ENCODE peak calls at places on chromosomes 16 and 17, in five cellular contexts. Y is colonic mucosa, Z is heart left ventricle, W is GM13977, H is BE2C. M is an unnamed sample.

GRCh38 chr16:8621572-8622314 is at the start of gene METTL22:
- DNase-seq in W (peak; percentile 99), Z (peak; percentile 94), Y (peak; percentile 92), H (peak; percentile 97), M (peak; percentile 88)

GRCh38 chr17:72406501-72406900 is 285.7 kb downstream of the SOX9 start:
- DNase-seq in Z (no peak), W (no peak), H (no peak), Y (peak; percentile 16), M (no peak)

GRCh38 chr17:34692932-34693331 is 113.5 kb downstream of the TMEM132E start:
- DNase-seq in W (no peak), H (no peak), Z (no peak), Y (no peak), M (no peak)

GRCh38 chr16:29310852-29311314 is 95.6 kb downstream of the NPIPB11 start:
- DNase-seq in W (no peak), Z (peak; percentile 34), Y (no peak), H (no peak), M (no peak)

GRCh38 chr16:51267676-51268075 is 116.6 kb upstream of the SALL1 start:
- DNase-seq in Y (no peak), W (no peak), H (no peak), Z (no peak), M (no peak)

GRCh38 chr16:14489460-14489859 is 140.6 kb downstream of the PARN start:
- DNase-seq in Z (peak; percentile 25), Y (no peak), W (no peak), H (peak; percentile 54), M (no peak)

GRCh38 chr17:72187544-72187943 is 66.7 kb downstream of the SOX9 start:
- DNase-seq in W (no peak), Z (peak; percentile 76), Y (peak; percentile 60), H (no peak), M (no peak)

GRCh38 chr16:2856686-2857450 is 1.1 kb downstream of the PRSS22 start:
- DNase-seq in Z (no peak), H (no peak), Y (no peak), W (no peak), M (no peak)

GRCh38 chr16:60204221-60204620 is 1470.1 kb upstream of the GOT2 start:
- DNase-seq in Y (no peak), Z (no peak), W (no peak), H (no peak), M (no peak)

GRCh38 chr16:11107781-11108465 is 148.1 kb downstream of the SOCS1 start:
- DNase-seq in Y (no peak), Z (no peak), W (no peak), H (no peak), M (no peak)
- TF ChIP-seq CTCF in Y (no peak), Z (no peak), W (no peak), H (no peak), M (no peak)

DNA sequence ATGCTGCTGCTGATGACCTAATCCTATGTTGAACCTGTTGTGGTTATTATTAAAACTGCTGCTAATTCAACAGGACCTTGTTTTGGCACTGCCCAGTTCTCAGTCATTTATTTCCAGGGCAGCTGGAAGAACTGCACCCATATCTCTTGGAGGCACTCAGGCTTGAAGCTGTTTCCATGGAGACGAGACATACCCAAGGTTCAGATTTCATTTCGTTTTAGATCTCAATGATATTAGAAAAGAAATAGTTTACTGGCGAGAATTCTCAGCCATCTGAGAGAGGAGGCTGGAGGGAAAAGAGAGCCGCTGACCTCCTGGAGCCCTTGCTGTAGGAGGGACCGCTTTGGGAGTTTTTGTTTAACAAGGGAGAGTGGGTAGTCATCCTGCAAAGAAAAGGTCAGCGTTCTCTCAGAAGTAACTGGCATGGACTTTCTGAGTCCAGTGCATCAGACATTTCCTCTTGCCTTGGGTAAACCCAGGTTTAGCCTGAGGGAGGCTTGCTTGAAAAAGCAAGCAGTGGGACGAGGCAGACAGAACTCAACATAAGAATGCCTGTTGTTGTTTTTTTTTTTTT is 75.4 kb downstream of the YPEL2 start:
- DNase-seq in Y (no peak), Z (no peak), W (no peak), H (peak; percentile 71), M (no peak)
- TF ChIP-seq CTCF in Y (no peak), Z (no peak), W (no peak), H (no peak), M (no peak)

GRCh38 chr17:78558181-78558850 is 18.9 kb downstream of the DNAH17 start:
- DNase-seq in Y (no peak), Z (no peak), H (no peak), W (no peak), M (no peak)

GRCh38 chr17:78560731-78561130 is 16.5 kb downstream of the DNAH17 start:
- DNase-seq in W (no peak), H (no peak), Z (no peak), Y (no peak), M (no peak)

GRCh38 chr17:78559024-78559423 is 18.2 kb downstream of the DNAH17 start:
- DNase-seq in Y (no peak), W (no peak), Z (no peak), H (no peak), M (no peak)

GRCh38 chr17:78561166-78561565 is 16.0 kb downstream of the DNAH17 start:
- DNase-seq in Y (no peak), H (no peak), Z (no peak), W (no peak), M (no peak)

GRCh38 chr17:78559749-78560368 is 17.3 kb downstream of the DNAH17 start:
- DNase-seq in Z (no peak), Y (no peak), W (no peak), H (no peak), M (no peak)
- TF ChIP-seq CTCF in Z (no peak), Y (peak; percentile 20), W (no peak), H (no peak), M (no peak)

GRCh38 chr17:3533752-3534151 is 23.9 kb downstream of the TRPV3 start:
- DNase-seq in W (no peak), Z (no peak), H (no peak), Y (no peak), M (no peak)

GRCh38 chr17:3536736-3537135 is 20.9 kb downstream of the TRPV3 start:
- DNase-seq in Y (no peak), H (no peak), Z (no peak), W (no peak), M (no peak)

GRCh38 chr17:3532859-3533142 is 24.8 kb downstream of the TRPV3 start:
- DNase-seq in Z (no peak), Y (no peak), H (no peak), W (no peak), M (no peak)

GRCh38 chr17:3534881-3535252 is 22.7 kb downstream of the TRPV3 start:
- DNase-seq in W (peak; percentile 59), Z (no peak), H (no peak), Y (peak; percentile 41), M (no peak)

DNA sequence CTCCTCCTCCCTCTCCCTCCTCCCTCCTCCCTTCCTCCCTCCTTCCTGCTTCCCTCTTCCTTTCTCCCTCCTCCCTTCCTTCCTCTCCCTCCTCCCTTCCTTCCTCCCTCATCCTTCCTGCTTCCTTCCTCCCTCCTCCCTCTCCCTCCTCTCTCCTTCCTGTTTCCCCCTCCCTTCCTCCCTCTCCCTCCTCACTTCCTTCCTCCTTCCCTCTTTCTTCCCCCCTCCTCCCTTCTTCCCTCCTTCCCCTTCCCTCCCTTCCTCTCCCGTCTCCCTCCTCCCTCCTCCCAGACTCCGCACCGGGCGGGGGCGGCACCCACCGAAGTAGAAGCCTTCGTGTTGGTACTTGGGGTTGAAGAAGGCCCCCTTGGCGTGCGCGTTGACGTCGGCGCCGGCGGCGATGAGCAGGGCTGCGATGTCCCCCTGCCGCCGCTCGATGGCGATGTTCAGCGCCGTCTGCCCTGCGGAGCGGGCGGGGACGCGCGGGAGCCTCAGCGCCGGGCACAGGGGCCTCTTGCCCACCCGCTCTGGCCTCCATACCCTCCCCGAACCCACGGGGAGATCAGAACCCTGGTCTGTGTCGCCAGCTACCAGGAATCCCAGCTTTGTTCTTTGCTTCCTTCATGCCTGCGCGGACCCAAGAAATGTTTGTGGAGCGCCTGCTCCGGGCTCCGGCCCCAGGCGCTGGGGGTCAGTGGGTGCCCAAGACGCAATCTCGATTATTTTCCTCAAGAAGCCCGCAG is 22.2 kb downstream of the TRPV3 start:
- DNase-seq in W (peak; percentile 90), Y (peak; percentile 51), H (peak; percentile 25), Z (peak; percentile 70), M (peak; percentile 72)
- TF ChIP-seq CTCF in W (peak; percentile 90), Y (peak; percentile 70), H (peak; percentile 26), Z (peak; percentile 70), M (peak; percentile 68)

GRCh38 chr17:58086953-58087352 is 3.7 kb downstream of the DYNLL2 start:
- DNase-seq in W (no peak), Y (no peak), Z (no peak), H (no peak), M (no peak)

GRCh38 chr17:58082870-58083490 is at the start of gene DYNLL2:
- DNase-seq in W (peak; percentile 96), H (peak; percentile 97), Y (peak; percentile 95), Z (peak; percentile 97), M (peak; percentile 87)

GRCh38 chr17:58083491-58084316 is 485 bp downstream of the DYNLL2 start:
- DNase-seq in W (peak; percentile 83), Y (peak; percentile 53), H (peak; percentile 74), Z (peak; percentile 84), M (no peak)

GRCh38 chr17:58084317-58084981 is 1.2 kb downstream of the DYNLL2 start:
- DNase-seq in Y (peak; percentile 63), H (peak; percentile 28), W (peak; percentile 70), Z (peak; percentile 51), M (no peak)

DNA sequence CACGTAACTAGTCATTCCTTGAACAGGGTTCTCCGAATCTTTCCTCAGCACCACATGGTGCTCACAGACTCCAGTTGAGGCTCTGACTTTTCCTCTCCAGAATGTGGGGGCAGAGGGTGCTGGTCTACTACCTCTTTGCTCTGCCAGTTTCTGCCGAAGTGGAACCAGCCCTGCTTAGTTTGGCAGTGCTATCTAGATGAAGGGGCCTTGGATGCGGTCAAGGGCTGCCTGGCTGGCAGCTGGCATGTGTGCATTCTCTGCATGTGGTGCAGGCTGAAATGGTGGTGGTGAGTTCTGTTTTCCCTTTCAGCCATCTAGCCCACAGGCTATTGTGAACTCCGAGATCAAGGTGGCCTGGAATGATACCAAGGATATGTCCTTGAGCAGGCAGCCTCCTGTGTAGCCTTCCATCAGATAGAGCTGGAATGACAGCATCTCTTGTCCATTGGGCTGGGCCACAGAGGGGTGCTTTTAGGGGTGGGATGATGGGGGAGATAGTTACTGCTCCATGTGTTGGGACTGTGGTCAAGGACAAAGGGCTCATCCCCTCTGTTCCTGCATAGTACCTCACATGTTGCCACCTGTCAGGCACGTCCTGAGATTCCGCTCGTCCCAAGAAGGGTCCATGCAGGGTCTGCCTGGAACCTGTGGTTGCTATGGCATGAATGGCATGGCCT is 2.0 kb downstream of the DYNLL2 start:
- DNase-seq in W (no peak), Z (no peak), Y (no peak), H (no peak), M (no peak)
- TF ChIP-seq CTCF in W (no peak), Z (no peak), Y (no peak), H (no peak), M (no peak)

M was measured in neural crest cell.